ENCODE peak calls at places on chromosomes 13 and 19, in nine cellular contexts. Q is HCT116, O is GM12878, A is GM23338, I is HepG2, W is A549, K is Panc1, J is K562, G is SK-N-SH. H is an unnamed sample.

GRCh38 chr19:34082289-34083077 is 89.8 kb upstream of the LSM14A start:
- DNase-seq in A (peak), W (no peak), G (no peak), K (no peak), Q (no peak), J (no peak), O (no peak), I (no peak), H (no peak)

GRCh38 chr19:28543244-28543776 is 669.6 kb downstream of the UQCRFS1 start:
- DNase-seq in W (no peak), J (no peak), O (no peak), Q (no peak), I (no peak), G (no peak), A (no peak), K (no peak), H (no peak)

GRCh38 chr19:42480335-42481095 is 37.8 kb upstream of the CXCL17 start:
- DNase-seq in A (no peak), I (peak), K (no peak), Q (no peak), W (no peak), G (no peak), O (no peak), J (no peak), H (no peak)

GRCh38 chr19:35089554-35089953 is 26.1 kb upstream of the FXYD3 start:
- DNase-seq in Q (no peak), W (no peak), K (no peak), G (no peak), J (no peak), A (no peak), I (no peak), O (no peak), H (no peak)

GRCh38 chr13:79404361-79404760 is 1.7 kb downstream of the RBM26 start:
- DNase-seq in G (no peak), W (no peak), Q (no peak), K (no peak), J (peak), A (no peak), O (no peak), I (no peak), H (no peak)

GRCh38 chr19:48992571-48993174 is 436 bp downstream of the GYS1 start:
- DNase-seq in J (no peak), W (no peak), O (no peak), K (no peak), A (peak), G (peak), Q (no peak), I (no peak), H (no peak)

GRCh38 chr19:24054044-24054935 is 32.7 kb upstream of the ZNF254 start:
- DNase-seq in A (no peak), G (no peak), J (no peak), O (no peak), I (peak), W (peak), Q (peak), K (peak), H (no peak)

GRCh38 chr19:22526661-22527272 is 104.6 kb upstream of the ZNF98 start:
- DNase-seq in K (no peak), J (no peak), Q (no peak), O (no peak), G (no peak), A (no peak), I (no peak), W (no peak), H (no peak)

GRCh38 chr19:7658219-7658686 is 10.6 kb upstream of the RETN start:
- DNase-seq in K (no peak), O (peak), J (no peak), Q (no peak), W (no peak), G (no peak), A (peak), I (no peak), H (peak)

GRCh38 chr19:18562086-18562485 is 4.4 kb downstream of the KXD1 start:
- DNase-seq in J (no peak), Q (no peak), K (no peak), G (no peak), I (no peak), A (no peak), W (no peak), O (no peak), H (no peak)

GRCh38 chr13:87903568-87903967 is 232.4 kb downstream of the SLITRK5 start:
- DNase-seq in G (no peak), A (no peak), I (no peak), W (no peak), Q (no peak), J (no peak), O (no peak), K (no peak), H (no peak)

GRCh38 chr19:29887498-29887897 is 54.5 kb upstream of the URI1 start:
- DNase-seq in K (no peak), Q (no peak), J (peak), O (no peak), A (no peak), G (peak), W (no peak), I (no peak), H (peak)

GRCh38 chr19:13537454-13537853 is 31.2 kb upstream of the CACNA1A start:
- DNase-seq in J (peak), K (no peak), W (no peak), Q (no peak), G (no peak), I (no peak), A (peak), O (no peak), H (no peak)

GRCh38 chr13:25196971-25197370 is 24.9 kb upstream of the AMER2 start:
- DNase-seq in W (no peak), O (no peak), G (no peak), K (no peak), J (no peak), I (no peak), Q (no peak), A (no peak), H (no peak)

GRCh38 chr13:66933994-66934393 is 296.1 kb downstream of the PCDH9 start:
- DNase-seq in J (peak), K (no peak), A (no peak), W (peak), G (no peak), Q (peak), O (no peak), I (no peak), H (no peak)

DNA sequence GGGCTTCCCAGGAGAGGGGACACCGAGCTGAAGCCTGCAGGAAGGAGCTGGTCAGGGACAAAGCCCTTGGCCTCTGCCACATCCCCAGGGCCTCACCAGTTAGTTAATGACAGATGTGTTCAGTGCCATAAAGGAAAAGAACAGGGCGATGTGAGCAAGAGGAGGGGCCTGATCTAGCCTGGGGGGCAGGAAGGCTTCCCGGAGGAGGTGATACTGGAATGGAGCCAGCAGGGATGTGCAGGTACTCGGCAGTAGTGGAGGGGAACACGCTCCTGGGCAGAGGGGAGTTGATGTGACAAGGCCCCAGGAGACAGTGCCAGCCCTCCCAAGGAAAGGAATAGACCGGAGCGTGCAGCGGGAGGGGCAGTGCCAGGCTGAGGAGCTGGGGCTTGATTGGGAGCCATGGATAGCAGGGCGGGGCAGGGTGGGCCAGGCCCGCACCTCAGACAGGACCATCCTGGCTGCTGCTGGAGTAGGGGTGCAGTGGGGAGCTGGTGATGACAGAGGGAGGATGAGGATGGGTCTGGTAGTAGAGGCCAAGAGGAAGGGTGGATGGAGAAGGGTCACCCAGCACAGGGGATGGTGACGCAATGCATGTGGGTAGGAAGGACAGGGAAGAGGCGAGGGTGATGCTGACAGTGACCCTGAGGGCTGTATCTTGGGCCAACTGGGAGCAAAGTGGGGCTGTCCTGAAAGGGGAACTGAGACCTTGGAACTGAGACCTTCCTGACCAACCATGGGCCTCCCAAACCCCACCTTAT is 4.1 kb downstream of the C19orf33 start:
- DNase-seq in G (no peak), K (no peak), W (no peak), Q (no peak), O (no peak), I (no peak), J (no peak), A (no peak), H (no peak)
- TF ChIP-seq REST in G (no peak), K (no peak), W (no peak), Q (no peak), O (no peak), I (no peak), J (no peak), A (no peak), H (no peak)

GRCh38 chr19:1410136-1410786 is 2.9 kb downstream of the DAZAP1 start:
- DNase-seq in O (no peak), K (no peak), I (no peak), A (no peak), Q (no peak), W (no peak), J (peak), G (no peak), H (no peak)

GRCh38 chr19:1410789-1411188 is 3.4 kb downstream of the DAZAP1 start:
- DNase-seq in O (no peak), A (no peak), I (no peak), J (no peak), Q (no peak), W (no peak), K (no peak), G (no peak), H (no peak)

GRCh38 chr19:1411255-1412191 is 4.1 kb downstream of the DAZAP1 start:
- DNase-seq in Q (no peak), W (no peak), K (no peak), I (no peak), J (no peak), A (no peak), G (no peak), O (no peak), H (no peak)

GRCh38 chr19:1412323-1412923 is 5.0 kb downstream of the DAZAP1 start:
- DNase-seq in A (no peak), G (no peak), K (no peak), W (no peak), O (no peak), I (no peak), Q (no peak), J (no peak), H (no peak)

DNA sequence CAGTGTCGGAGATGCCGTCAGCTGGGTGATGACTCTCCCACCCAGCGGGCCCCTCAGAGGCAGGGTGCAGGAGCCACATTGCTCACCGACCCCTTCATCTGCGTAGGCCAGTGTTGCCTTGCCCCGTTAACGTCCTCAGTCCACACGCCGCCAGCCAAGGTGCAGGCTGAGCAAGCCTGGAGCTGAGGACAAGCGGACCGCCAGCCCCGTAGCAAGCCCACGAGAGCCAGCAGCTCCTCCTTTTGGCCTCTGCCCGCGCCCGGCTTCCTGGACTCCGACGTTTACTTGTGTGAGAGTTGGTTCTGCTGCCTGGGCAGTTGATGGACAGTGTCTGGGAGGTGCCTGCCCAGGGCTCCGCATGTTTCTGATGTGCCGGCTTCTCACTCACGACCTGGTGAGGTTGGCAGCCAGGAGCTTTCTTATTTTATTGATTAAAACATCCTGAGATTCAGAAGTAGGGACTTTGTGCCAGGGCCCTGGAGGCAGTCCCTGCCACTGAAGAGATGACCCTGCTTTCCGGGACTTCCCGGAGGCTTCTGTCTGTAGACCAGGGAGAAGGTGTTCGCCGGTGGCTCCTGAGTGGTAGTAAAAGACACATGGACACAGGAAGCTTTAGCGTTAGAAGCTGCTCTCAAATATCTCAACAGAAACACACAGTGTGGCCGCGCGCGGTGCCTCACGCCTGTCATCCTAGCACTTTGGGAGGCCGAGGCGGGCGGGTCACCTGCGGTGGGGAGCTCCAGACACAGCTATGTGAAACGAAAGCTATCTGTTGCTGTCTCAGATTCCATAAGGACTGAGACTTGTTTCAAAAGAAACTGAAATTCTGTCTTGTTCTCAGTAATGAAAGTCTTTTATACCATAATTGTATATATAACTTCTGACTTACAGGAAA is 5.9 kb downstream of the DAZAP1 start:
- DNase-seq in K (no peak), Q (no peak), O (no peak), A (no peak), W (no peak), J (no peak), G (no peak), I (no peak), H (no peak)
- TF ChIP-seq REST in K (no peak), Q (no peak), O (no peak), A (no peak), W (no peak), J (no peak), G (no peak), I (no peak), H (no peak)

GRCh38 chr13:27709779-27710178 is 82.5 kb upstream of the GSX1 start:
- DNase-seq in K (no peak), J (no peak), W (no peak), O (no peak), Q (no peak), I (peak), A (no peak), G (no peak), H (no peak)

GRCh38 chr13:27708325-27708724 is 84.0 kb upstream of the GSX1 start:
- DNase-seq in A (no peak), W (no peak), J (no peak), O (no peak), K (no peak), I (no peak), G (no peak), Q (no peak), H (no peak)

GRCh38 chr13:27713767-27714166 is 78.5 kb upstream of the GSX1 start:
- DNase-seq in G (no peak), W (no peak), O (no peak), Q (no peak), I (no peak), J (no peak), A (no peak), K (no peak), H (no peak)

DNA sequence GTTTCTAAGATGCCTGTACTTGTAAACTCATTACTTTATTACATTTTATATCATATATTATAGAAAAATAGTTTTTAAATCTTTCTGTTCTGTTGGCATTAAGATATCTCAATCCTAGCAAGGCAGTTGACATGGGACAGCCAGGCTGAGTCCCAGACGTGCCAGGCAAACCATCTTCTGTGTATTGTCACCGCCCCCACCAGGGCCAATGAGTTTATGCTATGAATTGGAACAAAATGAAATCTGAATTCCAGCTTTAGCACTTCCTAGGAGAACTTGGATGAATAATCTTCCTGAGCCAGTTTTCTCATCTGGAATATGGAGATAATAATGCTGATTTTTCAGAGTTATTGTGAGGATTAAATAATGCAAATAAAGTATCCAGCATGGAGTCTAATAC is 79.9 kb upstream of the GSX1 start:
- DNase-seq in K (no peak), W (no peak), G (peak), A (no peak), Q (no peak), O (no peak), I (peak), J (no peak), H (no peak)
- TF ChIP-seq REST in K (no peak), W (no peak), G (no peak), A (no peak), Q (no peak), O (no peak), I (no peak), J (no peak), H (no peak)

GRCh38 chr13:113656015-113656588 is 1.9 kb downstream of the ATP4B start:
- DNase-seq in O (no peak), I (no peak), G (no peak), W (no peak), K (no peak), Q (no peak), A (no peak), J (no peak), H (no peak)
- TF ChIP-seq REST in O (no peak), I (no peak), G (no peak), W (no peak), K (no peak), Q (no peak), A (no peak), J (no peak), H (no peak)

GRCh38 chr13:50085063-50085462 is 69.8 kb downstream of the KCNRG start:
- DNase-seq in I (peak), G (no peak), W (no peak), O (no peak), A (peak), Q (no peak), J (peak), K (no peak), H (no peak)
- TF ChIP-seq REST in I (no peak), G (no peak), W (no peak), O (no peak), A (no peak), Q (no peak), J (no peak), K (no peak), H (no peak)

GRCh38 chr19:954672-955494 is 29.0 kb downstream of the ARID3A start:
- DNase-seq in J (peak), I (no peak), A (no peak), G (no peak), W (no peak), K (no peak), Q (no peak), O (peak), H (no peak)

GRCh38 chr19:952049-952679 is 26.3 kb downstream of the ARID3A start:
- DNase-seq in Q (no peak), A (no peak), W (no peak), J (peak), G (no peak), K (no peak), O (no peak), I (no peak), H (no peak)

GRCh38 chr19:954272-954671 is 28.4 kb downstream of the ARID3A start:
- DNase-seq in O (no peak), J (peak), G (no peak), I (no peak), W (no peak), K (no peak), Q (no peak), A (no peak), H (no peak)

GRCh38 chr19:953501-954271 is 27.9 kb downstream of the ARID3A start:
- DNase-seq in K (no peak), J (peak), G (no peak), Q (no peak), W (no peak), I (no peak), O (no peak), A (peak), H (no peak)

GRCh38 chr19:952680-953500 is 27.1 kb downstream of the ARID3A start:
- DNase-seq in Q (no peak), K (no peak), G (no peak), O (no peak), J (peak), W (no peak), A (peak), I (peak), H (peak)
- TF ChIP-seq REST in Q (no peak), K (no peak), G (no peak), O (no peak), J (peak), W (no peak), A (no peak), I (no peak), H (no peak)

DNA sequence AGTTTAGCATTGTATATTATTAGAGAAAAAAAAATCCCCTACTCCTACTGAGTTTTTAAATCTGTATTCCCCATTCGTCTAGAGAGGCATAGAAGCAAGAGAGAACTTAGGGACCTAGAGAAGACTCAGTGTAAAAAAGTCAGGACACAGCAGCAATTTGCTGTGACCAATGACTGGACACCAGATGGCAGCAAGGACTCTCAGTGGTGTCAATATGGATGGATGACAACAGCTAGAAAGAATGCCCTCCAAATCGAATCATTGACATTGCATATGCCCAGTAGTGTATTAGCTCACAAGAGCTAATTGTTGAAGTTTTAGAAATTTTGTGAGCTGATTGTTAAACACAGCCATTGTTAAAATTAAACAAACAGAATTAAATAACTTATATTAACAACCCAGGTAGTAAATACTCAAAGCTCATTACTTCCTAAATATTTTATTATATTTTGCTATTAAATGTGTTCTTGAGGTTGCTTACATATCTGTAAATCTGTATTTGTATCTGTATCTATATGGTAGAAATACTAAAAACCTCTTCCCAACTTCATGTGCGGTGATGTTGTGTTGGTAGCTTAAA is 43.9 kb downstream of the SIAH3 start:
- DNase-seq in W (peak), Q (peak), J (peak), I (peak), G (peak), O (peak), A (peak), K (peak), H (peak)
- TF ChIP-seq REST in W (no peak), Q (no peak), J (no peak), I (no peak), G (no peak), O (no peak), A (no peak), K (no peak), H (no peak)

GRCh38 chr13:105031306-105031705 is 1504.2 kb downstream of the EFNB2 start:
- DNase-seq in Q (no peak), I (no peak), O (no peak), K (no peak), A (no peak), G (no peak), J (no peak), W (no peak), H (no peak)

GRCh38 chr13:105033999-105034398 is 1501.5 kb downstream of the EFNB2 start:
- DNase-seq in O (no peak), W (no peak), K (no peak), A (peak), J (no peak), G (no peak), Q (no peak), I (no peak), H (no peak)

GRCh38 chr13:105030851-105031250 is 1504.6 kb downstream of the EFNB2 start:
- DNase-seq in J (no peak), K (no peak), Q (no peak), W (no peak), O (no peak), A (no peak), G (no peak), I (no peak), H (no peak)

GRCh38 chr13:105037064-105037463 is 1498.4 kb downstream of the EFNB2 start:
- DNase-seq in O (no peak), K (no peak), Q (no peak), A (no peak), G (no peak), J (no peak), I (no peak), W (no peak), H (no peak)

DNA sequence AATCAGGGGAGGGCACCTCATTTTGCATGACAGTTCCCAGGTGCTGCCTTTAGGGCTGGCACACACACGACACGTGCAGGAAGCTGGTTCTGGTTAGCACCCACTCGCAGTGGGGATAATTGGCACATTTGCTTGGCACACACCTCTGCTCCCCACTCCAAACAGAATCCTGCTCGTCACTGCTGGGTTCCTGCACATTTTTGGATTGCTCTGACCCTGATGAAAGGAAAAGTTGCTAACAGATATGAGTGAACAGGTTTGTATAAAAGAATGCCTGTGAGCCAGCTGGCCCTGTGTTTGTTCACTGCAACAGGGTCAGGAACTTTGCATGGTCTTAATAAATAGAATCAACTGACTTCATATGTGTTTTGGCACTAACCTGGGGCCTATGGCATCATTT is 1500.4 kb downstream of the EFNB2 start:
- DNase-seq in G (peak), W (no peak), Q (no peak), O (no peak), K (no peak), A (no peak), I (no peak), J (no peak), H (no peak)
- TF ChIP-seq REST in G (no peak), W (no peak), Q (no peak), O (no peak), K (no peak), A (no peak), I (no peak), J (no peak), H (no peak)